ENCODE peak calls at places on chromosomes 5 and 9, in four cellular contexts. T, U, G and A are unnamed samples.

GRCh38 chr9:131410051-131410491 is 16.2 kb downstream of the PRRC2B start:
- DNase-seq in U (no peak), T (no peak), G (no peak), A (peak; percentile 94)

GRCh38 chr5:14167211-14167845 is 24.2 kb downstream of the TRIO start:
- DNase-seq in T (no peak), G (no peak), U (no peak), A (no peak)

GRCh38 chr5:82405618-82406199 is 127.6 kb upstream of the RPS23 start:
- DNase-seq in T (no peak), G (no peak), U (peak; percentile 63), A (no peak)

GRCh38 chr9:135702002-135702721 is at the start of gene KCNT1:
- DNase-seq in T (no peak), G (peak; percentile 99), U (no peak), A (peak; percentile 7)

GRCh38 chr5:86837610-86838009 is 219.9 kb downstream of the COX7C start:
- DNase-seq in G (no peak), T (no peak), U (no peak), A (no peak)

GRCh38 chr5:138725885-138726457 is 27.3 kb upstream of the CTNNA1 start:
- DNase-seq in U (peak; percentile 90), G (no peak), T (no peak), A (no peak)

GRCh38 chr5:139828207-139828895 is 32.7 kb downstream of the PSD2 start:
- DNase-seq in U (no peak), G (no peak), T (no peak), A (no peak)

GRCh38 chr5:84383296-84383815 is 1.3 kb downstream of the EDIL3 start:
- DNase-seq in T (no peak), G (no peak), U (no peak), A (no peak)

GRCh38 chr5:77224672-77225355 is 14.3 kb downstream of the PDE8B start:
- DNase-seq in T (no peak), U (peak; percentile 51), G (no peak), A (no peak)

GRCh38 chr9:117278020-117278419 is 136.8 kb downstream of the ASTN2 start:
- DNase-seq in T (no peak), G (peak; percentile 49), U (no peak), A (no peak)

GRCh38 chr9:121835581-121836381 is 184.3 kb downstream of the DAB2IP start:
- DNase-seq in G (no peak), U (no peak), T (no peak), A (no peak)

GRCh38 chr9:6024035-6024554 is 8.7 kb upstream of the RANBP6 start:
- DNase-seq in U (peak; percentile 35), G (peak; percentile 28), T (no peak), A (peak; percentile 41)

GRCh38 chr5:36606437-36607113 is at the start of gene SLC1A3:
- DNase-seq in U (no peak), G (no peak), T (peak; percentile 28), A (peak; percentile 47)

GRCh38 chr5:76403713-76403962 is 553 bp downstream of the IQGAP2 start:
- DNase-seq in G (peak; percentile 68), T (no peak), U (no peak), A (no peak)

GRCh38 chr9:127931092-127931881 is 710 bp upstream of the PIP5KL1 start:
- DNase-seq in T (no peak), G (peak; percentile 72), U (peak; percentile 50), A (no peak)

GRCh38 chr9:120710110-120710981 is 3.9 kb downstream of the MEGF9 start:
- DNase-seq in U (peak; percentile 81), T (no peak), G (peak; percentile 39), A (no peak)

GRCh38 chr9:120707170-120707569 is 7.1 kb downstream of the MEGF9 start:
- DNase-seq in U (no peak), G (no peak), T (no peak), A (no peak)

GRCh38 chr9:120711354-120711753 is 2.9 kb downstream of the MEGF9 start:
- DNase-seq in T (no peak), G (no peak), U (no peak), A (no peak)

GRCh38 chr9:120711841-120712538 is 2.3 kb downstream of the MEGF9 start:
- DNase-seq in G (no peak), U (no peak), T (no peak), A (no peak)

DNA sequence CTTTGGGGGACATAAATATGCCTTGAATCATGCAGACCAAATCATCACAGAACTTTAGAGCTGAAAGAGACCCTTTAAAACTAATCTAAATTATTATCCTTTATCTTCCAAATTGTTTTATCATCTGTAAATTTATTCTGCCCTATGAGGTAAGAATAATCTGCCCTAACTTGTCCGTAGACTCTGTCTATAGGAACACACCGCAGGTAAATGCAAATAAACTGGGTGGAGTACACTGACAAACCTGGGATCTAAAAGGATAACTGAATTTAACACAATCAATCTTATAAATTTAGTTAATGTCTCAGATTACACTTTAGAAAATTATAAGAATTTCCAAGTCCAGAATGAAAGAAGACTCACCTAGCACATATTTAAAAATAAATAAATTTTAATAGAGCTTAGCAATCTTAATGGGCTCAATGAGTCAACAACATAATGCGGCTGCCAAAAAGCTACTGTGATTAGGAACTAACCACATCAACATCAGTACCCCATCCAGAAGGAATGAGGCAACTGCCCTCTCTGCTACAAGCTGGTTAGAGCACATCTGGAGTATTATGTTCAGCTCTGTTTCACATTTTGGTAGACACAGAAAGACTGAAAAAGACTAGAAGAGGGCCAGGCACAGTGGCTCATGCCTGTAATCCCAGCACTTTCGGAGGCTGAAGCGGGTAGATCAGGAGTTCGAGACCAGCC is 5.6 kb downstream of the MEGF9 start:
- DNase-seq in U (no peak), T (no peak), G (no peak), A (no peak)
- TF ChIP-seq GABPA in U (no peak), T (no peak), G (no peak), A (no peak)

GRCh38 chr9:89312154-89312616 is 1.2 kb downstream of the CKS2 start:
- DNase-seq in T (no peak), G (peak; percentile 21), U (no peak), A (no peak)
- TF ChIP-seq GABPA in T (no peak), G (no peak), U (no peak), A (no peak)

GRCh38 chr5:167852515-167852914 is 438.9 kb upstream of the WWC1 start:
- DNase-seq in U (no peak), T (no peak), G (no peak), A (no peak)

GRCh38 chr5:167855818-167856217 is 435.6 kb upstream of the WWC1 start:
- DNase-seq in T (no peak), U (no peak), G (no peak), A (no peak)

GRCh38 chr5:167850901-167851300 is 440.5 kb upstream of the WWC1 start:
- DNase-seq in U (no peak), T (no peak), G (no peak), A (no peak)

GRCh38 chr5:167851416-167851815 is 440.0 kb upstream of the WWC1 start:
- DNase-seq in G (no peak), T (no peak), U (no peak), A (no peak)

GRCh38 chr5:167853421-167853820 is 438.0 kb upstream of the WWC1 start:
- DNase-seq in U (no peak), G (no peak), T (no peak), A (no peak)
- TF ChIP-seq GABPA in U (no peak), G (no peak), T (no peak), A (no peak)

GRCh38 chr5:38515081-38515480 is 41.4 kb downstream of the LIFR start:
- DNase-seq in G (no peak), U (no peak), T (no peak), A (no peak)

GRCh38 chr5:38506302-38506701 is 50.1 kb downstream of the LIFR start:
- DNase-seq in G (no peak), U (no peak), T (no peak), A (no peak)

DNA sequence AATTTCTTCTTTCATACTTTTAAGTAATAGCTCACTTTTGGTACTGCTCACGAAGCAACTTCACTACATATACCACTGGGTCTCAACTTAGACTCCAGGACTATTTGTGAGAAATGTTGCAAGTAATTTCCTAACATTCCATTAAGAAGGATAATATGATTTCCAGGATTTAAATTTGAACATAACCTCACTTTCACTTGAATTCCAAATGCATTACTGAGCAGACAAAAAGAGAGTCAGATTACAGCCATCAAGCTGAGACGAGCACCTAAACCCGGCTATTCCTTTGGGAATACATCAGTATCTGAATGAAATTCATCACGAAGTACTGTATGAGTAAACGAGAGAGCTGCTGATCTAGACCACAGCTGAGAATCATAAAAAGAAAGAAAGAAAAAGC is 47.3 kb downstream of the LIFR start:
- DNase-seq in G (no peak), T (no peak), U (no peak), A (no peak)
- TF ChIP-seq GABPA in G (no peak), T (no peak), U (no peak), A (no peak)

GRCh38 chr9:19998823-19999455 is 210.1 kb upstream of the SLC24A2 start:
- DNase-seq in T (peak; percentile 39), U (no peak), G (no peak), A (no peak)
- TF ChIP-seq GABPA in T (no peak), U (no peak), G (no peak), A (no peak)

DNA sequence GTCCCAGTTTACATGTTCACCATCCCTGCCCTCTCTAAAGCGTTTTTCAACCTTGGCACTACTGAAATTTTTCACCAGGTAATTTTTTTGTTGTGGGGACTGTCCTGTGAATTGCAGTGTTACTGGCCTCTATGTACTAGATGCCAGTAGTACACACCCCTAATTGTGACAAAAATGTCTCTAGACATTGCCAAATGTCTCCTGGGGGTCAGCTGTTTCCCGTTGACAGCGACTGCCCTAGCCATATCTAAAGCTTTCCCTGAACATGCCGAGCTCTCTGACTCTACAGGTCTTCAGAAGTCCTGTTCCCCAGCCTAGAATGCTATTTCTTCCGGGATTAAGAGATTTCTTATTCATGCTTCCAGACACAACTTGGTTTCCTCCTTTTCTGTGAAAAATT is 235.3 kb downstream of the ZSWIM6 start:
- DNase-seq in T (no peak), G (no peak), U (no peak), A (no peak)
- TF ChIP-seq GABPA in T (no peak), G (no peak), U (no peak), A (no peak)

GRCh38 chr5:142446131-142446959 is 121.5 kb upstream of the SPRY4 start:
- DNase-seq in G (no peak), T (no peak), U (peak; percentile 83), A (no peak)
- TF ChIP-seq GABPA in G (no peak), T (no peak), U (no peak), A (no peak)

DNA sequence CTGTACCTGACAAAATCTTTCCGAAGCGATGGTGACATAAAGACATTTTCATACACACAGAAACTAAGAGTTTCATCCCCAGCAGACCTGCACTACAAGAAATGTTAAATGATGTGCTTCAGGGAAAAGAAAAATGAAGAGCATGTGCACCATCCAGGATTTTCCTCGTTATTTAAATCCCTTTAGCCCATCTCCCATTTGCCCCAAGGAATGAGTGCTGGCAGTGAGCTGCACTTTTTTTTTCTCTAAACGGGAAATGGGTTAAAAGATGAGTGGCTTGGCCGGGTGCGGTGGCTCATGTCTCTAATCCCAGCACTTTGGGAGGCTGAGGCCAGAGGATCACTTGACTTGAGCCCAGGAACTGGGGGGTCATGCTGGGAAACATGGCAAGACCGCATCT is 6.8 kb upstream of the LRRC14B start:
- DNase-seq in U (no peak), G (no peak), T (no peak), A (no peak)
- TF ChIP-seq GABPA in U (no peak), G (no peak), T (no peak), A (no peak)

GRCh38 chr5:64331597-64332277 is 166.1 kb downstream of the RNF180 start:
- DNase-seq in T (no peak), U (no peak), G (no peak), A (no peak)
- TF ChIP-seq GABPA in T (no peak), U (no peak), G (no peak), A (no peak)